ENCODE peak calls at places on chromosomes 7 and 10, in four cellular contexts. One of them, this sample, is unnamed.

GRCh38 chr10:57716884-57717283 is 550.8 kb downstream of the IPMK start:
- DNase-seq in K562: no peak
- DNase-seq in fibroblast of lung: peak
- DNase-seq in DND-41: no peak
- DNase-seq in this sample: no peak

GRCh38 chr7:11592699-11593098 is 239.3 kb downstream of the THSD7A start:
- DNase-seq in K562: no peak
- DNase-seq in fibroblast of lung: peak
- DNase-seq in DND-41: no peak
- DNase-seq in this sample: no peak

GRCh38 chr10:132141526-132142395 is 45.0 kb upstream of the DPYSL4 start:
- DNase-seq in K562: no peak
- DNase-seq in fibroblast of lung: no peak
- DNase-seq in DND-41: no peak
- DNase-seq in this sample: no peak

GRCh38 chr7:26813426-26813825 is 51.0 kb downstream of the SKAP2 start:
- DNase-seq in K562: no peak
- DNase-seq in fibroblast of lung: peak
- DNase-seq in DND-41: no peak
- DNase-seq in this sample: no peak

GRCh38 chr7:31335889-31336201 is 4.7 kb downstream of the NEUROD6 start:
- DNase-seq in K562: no peak
- DNase-seq in fibroblast of lung: no peak
- DNase-seq in DND-41: no peak
- DNase-seq in this sample: no peak

GRCh38 chr7:2299131-2299829 is 15.0 kb downstream of the SNX8 start:
- DNase-seq in K562: no peak
- DNase-seq in fibroblast of lung: peak
- DNase-seq in DND-41: no peak
- DNase-seq in this sample: peak

GRCh38 chr10:71974489-71975011 is 10.4 kb downstream of the CHST3 start:
- DNase-seq in K562: no peak
- DNase-seq in fibroblast of lung: peak
- DNase-seq in DND-41: no peak
- DNase-seq in this sample: no peak

GRCh38 chr7:610531-611280 is 91.1 kb upstream of the PDGFA start:
- DNase-seq in K562: peak
- DNase-seq in fibroblast of lung: peak
- DNase-seq in DND-41: no peak
- DNase-seq in this sample: no peak

GRCh38 chr10:117272195-117273076 is 31.5 kb downstream of the SLC18A2 start:
- DNase-seq in K562: peak
- DNase-seq in fibroblast of lung: no peak
- DNase-seq in DND-41: no peak
- DNase-seq in this sample: no peak

GRCh38 chr10:86785968-86786367 is 29.5 kb downstream of the BMPR1A start:
- DNase-seq in K562: no peak
- DNase-seq in fibroblast of lung: no peak
- DNase-seq in DND-41: no peak
- DNase-seq in this sample: no peak

GRCh38 chr10:86782691-86783418 is 26.4 kb downstream of the BMPR1A start:
- DNase-seq in K562: no peak
- DNase-seq in fibroblast of lung: no peak
- DNase-seq in DND-41: no peak
- DNase-seq in this sample: peak

GRCh38 chr10:86790394-86790793 is 34.0 kb downstream of the BMPR1A start:
- DNase-seq in K562: no peak
- DNase-seq in fibroblast of lung: no peak
- DNase-seq in DND-41: no peak
- DNase-seq in this sample: no peak

GRCh38 chr10:86786368-86786767 is 29.9 kb downstream of the BMPR1A start:
- DNase-seq in K562: no peak
- DNase-seq in fibroblast of lung: no peak
- DNase-seq in DND-41: no peak
- DNase-seq in this sample: no peak

GRCh38 chr10:86785021-86785420 is 28.6 kb downstream of the BMPR1A start:
- DNase-seq in K562: no peak
- DNase-seq in fibroblast of lung: no peak
- DNase-seq in DND-41: no peak
- DNase-seq in this sample: no peak
- TF ChIP-seq EZH2 in K562: no peak
- TF ChIP-seq EZH2 in fibroblast of lung: no peak
- TF ChIP-seq EZH2 in DND-41: no peak
- TF ChIP-seq EZH2 in this sample: no peak

GRCh38 chr7:32941996-32942782 is 15.1 kb upstream of the FKBP9 start:
- DNase-seq in K562: peak
- DNase-seq in fibroblast of lung: peak
- DNase-seq in DND-41: no peak
- DNase-seq in this sample: no peak
- TF ChIP-seq EZH2 in K562: no peak
- TF ChIP-seq EZH2 in fibroblast of lung: no peak
- TF ChIP-seq EZH2 in DND-41: no peak
- TF ChIP-seq EZH2 in this sample: no peak

DNA sequence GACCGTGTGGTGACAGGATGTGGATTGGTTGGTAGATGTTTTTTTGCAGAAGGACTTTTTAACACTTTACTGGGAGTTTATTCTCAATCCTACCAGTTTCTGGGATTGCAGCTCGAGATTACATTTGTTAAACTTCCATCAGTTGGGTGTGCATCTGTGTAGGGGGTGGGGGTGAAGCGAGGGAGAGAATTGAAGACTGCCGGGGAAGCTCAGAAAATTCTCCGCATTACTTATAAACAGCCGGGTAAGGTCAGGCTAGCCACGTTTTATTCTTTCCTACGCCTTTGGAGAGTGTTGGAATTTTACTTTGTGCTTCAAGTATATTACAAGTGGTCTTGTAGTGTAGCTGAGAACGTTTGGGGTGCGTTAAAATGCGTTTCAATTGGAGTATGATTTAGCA is 1.1 kb downstream of the PALS2 start:
- DNase-seq in K562: peak
- DNase-seq in fibroblast of lung: peak
- DNase-seq in DND-41: no peak
- DNase-seq in this sample: no peak
- TF ChIP-seq EZH2 in K562: no peak
- TF ChIP-seq EZH2 in fibroblast of lung: no peak
- TF ChIP-seq EZH2 in DND-41: no peak
- TF ChIP-seq EZH2 in this sample: no peak

DNA sequence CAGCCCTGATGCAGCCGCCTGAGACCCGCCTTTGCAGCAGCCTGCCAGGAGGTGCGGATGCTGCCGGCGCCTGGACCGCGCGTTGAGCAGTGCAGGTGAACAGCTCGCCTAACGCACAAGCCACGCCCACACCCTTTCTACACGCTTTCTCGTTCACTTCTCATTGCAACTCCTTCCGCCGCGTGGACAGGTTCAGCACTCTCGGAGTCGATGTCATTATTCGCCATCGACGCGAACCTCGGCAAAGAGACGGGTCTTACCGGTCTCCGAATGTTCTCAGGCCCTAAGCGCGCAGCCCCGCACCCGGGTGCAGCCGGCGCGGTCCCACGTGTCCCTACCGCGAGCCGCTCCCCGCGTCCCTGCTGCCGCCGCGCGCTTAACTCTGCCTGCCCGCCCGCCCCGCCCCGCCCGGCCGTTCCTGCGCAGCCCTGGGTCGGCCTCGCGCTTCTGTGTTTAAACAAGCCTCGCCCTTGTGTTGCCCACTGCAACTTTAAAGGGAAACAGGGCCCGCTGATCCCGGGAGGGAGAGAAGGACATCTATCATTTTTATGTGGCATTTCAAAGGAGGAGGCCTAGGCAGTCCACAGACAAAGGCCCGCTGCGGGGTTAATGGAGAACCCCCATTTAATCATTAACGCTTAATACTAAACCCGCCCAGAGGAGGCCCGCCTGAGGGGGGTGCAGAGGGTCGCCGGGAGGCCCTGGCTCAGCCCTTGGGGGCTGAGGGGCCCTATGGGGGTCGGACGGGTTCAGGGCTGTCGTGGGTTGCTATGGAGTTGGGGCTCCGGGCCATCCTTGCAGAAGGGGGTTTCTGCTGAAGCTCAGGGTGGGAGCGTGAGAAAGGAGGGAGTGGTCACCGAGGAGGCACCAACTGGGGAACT is 128.5 kb downstream of the WDR11 start:
- DNase-seq in K562: no peak
- DNase-seq in fibroblast of lung: peak
- DNase-seq in DND-41: no peak
- DNase-seq in this sample: no peak
- TF ChIP-seq EZH2 in K562: no peak
- TF ChIP-seq EZH2 in fibroblast of lung: peak
- TF ChIP-seq EZH2 in DND-41: no peak
- TF ChIP-seq EZH2 in this sample: no peak

GRCh38 chr7:159145544-159145891 is 851 bp upstream of the VIPR2 start:
- DNase-seq in K562: no peak
- DNase-seq in fibroblast of lung: no peak
- DNase-seq in DND-41: no peak
- DNase-seq in this sample: no peak
- TF ChIP-seq EZH2 in K562: no peak
- TF ChIP-seq EZH2 in fibroblast of lung: no peak
- TF ChIP-seq EZH2 in DND-41: no peak
- TF ChIP-seq EZH2 in this sample: no peak

DNA sequence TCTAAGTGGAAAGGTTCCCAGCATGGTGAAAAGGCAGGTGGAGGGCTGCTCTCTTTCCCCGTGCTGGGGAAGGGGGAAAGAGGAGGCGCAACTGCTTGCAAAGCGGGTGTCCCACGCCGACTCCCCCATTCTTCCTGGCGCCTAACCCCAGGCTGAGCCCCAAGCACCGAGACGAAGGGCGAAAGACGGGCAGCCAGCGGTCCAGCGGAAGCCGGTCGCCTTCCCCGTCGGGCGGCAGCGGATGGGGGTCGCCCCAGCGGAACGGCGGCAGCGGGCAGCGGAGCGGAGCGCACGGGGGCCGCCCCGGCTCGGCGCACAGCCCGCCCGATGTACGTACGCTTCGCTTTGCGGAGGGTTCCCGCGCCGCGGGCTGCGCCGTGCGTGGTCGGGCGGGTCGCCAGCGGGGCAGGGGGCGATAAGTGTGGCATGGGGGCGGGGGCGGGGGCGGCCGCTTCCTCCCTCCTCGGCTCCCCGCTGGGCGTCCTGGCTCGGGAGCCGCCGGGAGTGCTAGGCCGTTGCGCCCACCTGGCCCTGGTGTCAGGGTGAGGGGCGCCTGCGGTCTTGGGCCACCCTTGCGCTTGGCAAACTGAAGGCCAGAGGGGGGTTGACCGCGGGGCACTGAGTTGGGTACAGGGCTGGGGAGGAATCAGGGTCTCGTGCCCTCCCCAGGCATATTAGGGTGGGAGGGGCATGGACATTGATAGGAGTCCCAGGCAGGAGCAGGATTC is 35.2 kb upstream of the HSPB1 start:
- DNase-seq in K562: no peak
- DNase-seq in fibroblast of lung: no peak
- DNase-seq in DND-41: no peak
- DNase-seq in this sample: no peak
- TF ChIP-seq EZH2 in K562: peak
- TF ChIP-seq EZH2 in fibroblast of lung: peak
- TF ChIP-seq EZH2 in DND-41: no peak
- TF ChIP-seq EZH2 in this sample: no peak

DNA sequence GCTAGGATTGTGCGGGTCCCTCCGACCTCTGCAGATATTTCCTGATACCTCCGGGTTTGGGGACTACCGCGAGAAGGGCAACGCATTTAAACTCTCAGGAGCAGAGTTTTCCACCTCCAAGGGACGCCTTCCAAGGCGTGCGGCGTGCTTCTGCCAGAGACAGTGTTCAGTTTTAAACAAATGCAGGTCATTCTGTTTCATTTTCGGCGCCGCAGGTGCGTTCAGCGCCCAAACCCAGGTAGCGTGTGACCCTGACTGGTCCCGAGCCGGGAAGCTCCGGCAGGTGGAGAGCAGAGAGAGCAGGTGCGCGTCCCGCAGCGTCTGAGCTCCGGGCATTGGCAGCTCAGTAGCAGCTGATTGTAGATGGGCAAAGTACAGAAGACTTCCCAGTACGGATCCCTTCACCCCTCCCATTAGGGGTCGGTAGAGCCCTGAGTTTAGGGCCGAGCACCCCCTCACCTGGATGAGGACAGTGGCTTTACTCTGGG is 1.4 kb upstream of the CYP26A1 start:
- DNase-seq in K562: no peak
- DNase-seq in fibroblast of lung: no peak
- DNase-seq in DND-41: no peak
- DNase-seq in this sample: no peak
- TF ChIP-seq EZH2 in K562: no peak
- TF ChIP-seq EZH2 in fibroblast of lung: no peak
- TF ChIP-seq EZH2 in DND-41: no peak
- TF ChIP-seq EZH2 in this sample: no peak

GRCh38 chr7:5361446-5362155 is 62.0 kb downstream of the TNRC18 start:
- DNase-seq in K562: no peak
- DNase-seq in fibroblast of lung: no peak
- DNase-seq in DND-41: no peak
- DNase-seq in this sample: no peak

GRCh38 chr7:5362466-5362865 is 61.2 kb downstream of the TNRC18 start:
- DNase-seq in K562: no peak
- DNase-seq in fibroblast of lung: no peak
- DNase-seq in DND-41: no peak
- DNase-seq in this sample: no peak

GRCh38 chr7:5359344-5359743 is 64.3 kb downstream of the TNRC18 start:
- DNase-seq in K562: no peak
- DNase-seq in fibroblast of lung: no peak
- DNase-seq in DND-41: no peak
- DNase-seq in this sample: no peak

GRCh38 chr7:5360451-5360850 is 63.2 kb downstream of the TNRC18 start:
- DNase-seq in K562: no peak
- DNase-seq in fibroblast of lung: no peak
- DNase-seq in DND-41: no peak
- DNase-seq in this sample: no peak

DNA sequence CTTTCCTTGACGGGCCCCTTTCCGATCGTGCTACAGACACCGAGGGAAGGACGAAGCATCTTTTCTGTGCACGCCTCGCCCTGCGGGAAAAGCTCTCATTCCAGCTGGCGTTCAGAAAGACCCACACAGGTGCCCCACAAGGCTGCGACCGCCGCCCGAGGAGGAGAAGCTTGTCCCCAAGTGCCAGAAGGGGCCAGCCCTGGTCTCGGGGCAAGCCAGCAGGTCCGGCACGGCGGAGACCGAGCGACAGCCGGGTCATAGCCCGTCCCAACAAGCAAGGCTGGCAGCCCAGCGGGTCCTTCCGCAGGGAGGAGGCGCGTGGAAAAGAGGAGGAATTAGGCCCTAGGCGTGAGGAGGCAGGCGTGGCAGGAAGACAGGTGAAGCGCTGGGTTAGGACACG is 62.7 kb downstream of the TNRC18 start:
- DNase-seq in K562: no peak
- DNase-seq in fibroblast of lung: no peak
- DNase-seq in DND-41: no peak
- DNase-seq in this sample: no peak
- TF ChIP-seq EZH2 in K562: no peak
- TF ChIP-seq EZH2 in fibroblast of lung: no peak
- TF ChIP-seq EZH2 in DND-41: no peak
- TF ChIP-seq EZH2 in this sample: no peak